ENCODE peak calls at places on chromosomes 5 and 9, in four cellular contexts. One of them, this sample, is unnamed.

GRCh38 chr5:112957409-112957808 is 19.2 kb upstream of the DCP2 start:
- DNase-seq in SK-N-SH: no peak
- DNase-seq in HepG2: no peak
- DNase-seq in GM12878: no peak
- DNase-seq in this sample: no peak

GRCh38 chr5:101326766-101327165 is 423.7 kb upstream of the ST8SIA4 start:
- DNase-seq in SK-N-SH: no peak
- DNase-seq in HepG2: no peak
- DNase-seq in GM12878: no peak
- DNase-seq in this sample: no peak

GRCh38 chr9:5626727-5627634 is 1.9 kb upstream of the RIC1 start:
- DNase-seq in SK-N-SH: peak; percentile 7
- DNase-seq in HepG2: no peak
- DNase-seq in GM12878: peak; percentile 94
- DNase-seq in this sample: no peak

GRCh38 chr5:132411382-132411925 is 41.9 kb downstream of the SLC22A5 start:
- DNase-seq in SK-N-SH: no peak
- DNase-seq in HepG2: no peak
- DNase-seq in GM12878: no peak
- DNase-seq in this sample: no peak

GRCh38 chr5:132258102-132259060 is 885 bp downstream of the PDLIM4 start:
- DNase-seq in SK-N-SH: peak; percentile 55
- DNase-seq in HepG2: no peak
- DNase-seq in GM12878: no peak
- DNase-seq in this sample: no peak

GRCh38 chr9:77961541-77961940 is 70.1 kb downstream of the GNAQ start:
- DNase-seq in SK-N-SH: no peak
- DNase-seq in HepG2: peak; percentile 13
- DNase-seq in GM12878: no peak
- DNase-seq in this sample: no peak

GRCh38 chr9:33140406-33141360 is 26.5 kb downstream of the B4GALT1 start:
- DNase-seq in SK-N-SH: no peak
- DNase-seq in HepG2: no peak
- DNase-seq in GM12878: no peak
- DNase-seq in this sample: no peak

GRCh38 chr5:37248970-37249819 is at the start of gene CPLANE1:
- DNase-seq in SK-N-SH: peak; percentile 94
- DNase-seq in HepG2: peak; percentile 53
- DNase-seq in GM12878: peak; percentile 17
- DNase-seq in this sample: peak; percentile 64

GRCh38 chr5:145854651-145855258 is 18.1 kb downstream of the GRXCR2 start:
- DNase-seq in SK-N-SH: no peak
- DNase-seq in HepG2: peak; percentile 23
- DNase-seq in GM12878: no peak
- DNase-seq in this sample: no peak

GRCh38 chr9:129109504-129109903 is 1.1 kb downstream of the CRAT start:
- DNase-seq in SK-N-SH: no peak
- DNase-seq in HepG2: peak; percentile 41
- DNase-seq in GM12878: no peak
- DNase-seq in this sample: no peak

GRCh38 chr5:32098291-32098690 is 75.8 kb downstream of the GOLPH3 start:
- DNase-seq in SK-N-SH: peak; percentile 44
- DNase-seq in HepG2: no peak
- DNase-seq in GM12878: no peak
- DNase-seq in this sample: no peak

GRCh38 chr5:114305402-114306207 is 56.3 kb upstream of the KCNN2 start:
- DNase-seq in SK-N-SH: no peak
- DNase-seq in HepG2: peak; percentile 1
- DNase-seq in GM12878: no peak
- DNase-seq in this sample: peak; percentile 50

GRCh38 chr5:96861044-96861443 is 15.3 kb upstream of the ERAP2 start:
- DNase-seq in SK-N-SH: no peak
- DNase-seq in HepG2: no peak
- DNase-seq in GM12878: no peak
- DNase-seq in this sample: no peak

GRCh38 chr9:135920256-135920930 is 13.0 kb upstream of the CAMSAP1 start:
- DNase-seq in SK-N-SH: no peak
- DNase-seq in HepG2: no peak
- DNase-seq in GM12878: no peak
- DNase-seq in this sample: no peak
- TF ChIP-seq TCF12 in SK-N-SH: no peak
- TF ChIP-seq TCF12 in HepG2: no peak
- TF ChIP-seq TCF12 in GM12878: no peak
- TF ChIP-seq TCF12 in this sample: no peak

GRCh38 chr5:78335976-78336375 is 24.4 kb upstream of the SCAMP1 start:
- DNase-seq in SK-N-SH: peak; percentile 42
- DNase-seq in HepG2: no peak
- DNase-seq in GM12878: no peak
- DNase-seq in this sample: no peak
- TF ChIP-seq TCF12 in SK-N-SH: no peak
- TF ChIP-seq TCF12 in HepG2: no peak
- TF ChIP-seq TCF12 in GM12878: no peak
- TF ChIP-seq TCF12 in this sample: no peak

DNA sequence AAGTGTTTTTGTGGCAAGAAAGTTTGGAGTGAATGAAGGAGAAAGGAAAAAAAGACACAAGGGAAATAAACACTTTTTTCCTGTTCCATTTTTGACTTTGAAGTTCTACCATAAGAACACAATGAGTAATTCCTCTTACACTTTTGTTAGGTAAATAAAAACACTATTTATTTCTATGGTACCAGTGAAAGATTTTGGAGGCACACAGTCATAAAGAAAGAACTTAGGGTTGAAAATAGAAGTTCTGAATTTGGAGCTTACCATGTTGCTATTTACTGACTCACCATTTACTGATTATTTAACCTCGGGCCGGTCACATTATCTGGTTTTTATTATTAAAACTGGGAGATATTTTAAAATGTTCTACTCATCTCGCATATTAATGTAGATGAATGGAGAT is 367.8 kb downstream of the TLE1 start:
- DNase-seq in SK-N-SH: no peak
- DNase-seq in HepG2: no peak
- DNase-seq in GM12878: no peak
- DNase-seq in this sample: no peak
- TF ChIP-seq TCF12 in SK-N-SH: no peak
- TF ChIP-seq TCF12 in HepG2: no peak
- TF ChIP-seq TCF12 in GM12878: no peak
- TF ChIP-seq TCF12 in this sample: no peak

DNA sequence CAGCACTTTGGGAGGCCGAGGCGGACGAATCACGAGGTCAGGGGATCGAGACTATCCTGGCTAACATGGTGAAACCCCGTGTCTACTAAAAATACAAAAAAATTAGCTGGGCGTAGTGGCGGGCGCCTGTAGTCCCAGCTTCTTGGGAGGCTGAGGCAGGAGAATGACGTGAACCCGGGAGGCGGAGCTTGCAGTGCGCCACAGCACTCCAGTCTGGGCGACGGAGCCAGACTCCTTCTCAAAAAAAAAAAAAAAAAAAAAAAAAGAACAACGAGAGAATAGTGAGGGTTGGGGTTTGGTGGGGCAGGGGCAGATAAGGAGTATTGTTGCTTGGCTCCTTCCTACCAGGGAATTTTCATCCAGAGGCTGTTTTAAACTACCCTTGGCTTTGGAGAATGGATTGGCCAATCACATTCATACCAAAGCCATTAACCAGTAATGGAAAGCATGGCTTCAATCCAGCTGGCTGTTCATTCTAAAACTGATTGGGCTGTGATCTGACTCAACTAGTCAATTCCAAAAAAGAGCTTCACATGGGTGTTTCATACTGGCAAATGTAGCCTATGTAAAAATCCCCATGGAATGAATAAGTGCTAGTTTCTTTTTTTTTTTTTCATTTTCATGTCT is 64.4 kb downstream of the PLCXD3 start:
- DNase-seq in SK-N-SH: no peak
- DNase-seq in HepG2: no peak
- DNase-seq in GM12878: no peak
- DNase-seq in this sample: no peak
- TF ChIP-seq TCF12 in SK-N-SH: no peak
- TF ChIP-seq TCF12 in HepG2: no peak
- TF ChIP-seq TCF12 in GM12878: no peak
- TF ChIP-seq TCF12 in this sample: no peak

This sample was measured in H1.